ENCODE peak calls at places on chromosomes 1 and 21, in seven cellular contexts. U is A549, Q is ovary, X is esophagus muscularis mucosa, L is transverse colon, T is stomach, Z is H1. S is an unnamed sample.

GRCh38 chr1:240491156-240491555 is 120.8 kb downstream of the GREM2 start:
- DNase-seq in U (no peak), Q (no peak), X (no peak), L (no peak), T (no peak), Z (no peak), S (no peak)

GRCh38 chr1:95384570-95384969 is 150.6 kb downstream of the RWDD3 start:
- DNase-seq in U (no peak), Q (no peak), X (no peak), L (no peak), T (no peak), Z (peak; percentile 38), S (no peak)

GRCh38 chr1:58041621-58042020 is 504.9 kb downstream of the OMA1 start:
- DNase-seq in U (no peak), Q (no peak), X (no peak), L (no peak), T (no peak), Z (no peak), S (no peak)

GRCh38 chr21:46418265-46418946 is 40.3 kb upstream of the DIP2A start:
- DNase-seq in U (no peak), Q (no peak), X (no peak), L (no peak), T (no peak), Z (no peak), S (no peak)

GRCh38 chr1:176206006-176206960 is 803 bp downstream of the COP1 start:
- DNase-seq in U (peak; percentile 25), Q (peak; percentile 22), X (no peak), L (peak; percentile 62), T (peak; percentile 40), Z (no peak), S (no peak)

GRCh38 chr21:35002879-35003722 is 46.0 kb downstream of the RUNX1 start:
- DNase-seq in U (no peak), Q (no peak), X (no peak), L (no peak), T (no peak), Z (no peak), S (no peak)

GRCh38 chr1:202958544-202959275 is 598 bp upstream of the ADIPOR1 start:
- DNase-seq in U (no peak), Q (no peak), X (no peak), L (peak; percentile 35), T (no peak), Z (no peak), S (no peak)

GRCh38 chr1:152580433-152580832 is at the start of gene LCE3D:
- DNase-seq in U (no peak), Q (no peak), X (no peak), L (no peak), T (no peak), Z (no peak), S (no peak)

GRCh38 chr21:40176732-40177131 is 309.5 kb downstream of the PCP4 start:
- DNase-seq in U (no peak), Q (no peak), X (no peak), L (no peak), T (no peak), Z (no peak), S (no peak)

GRCh38 chr1:116390195-116390594 is 17.2 kb downstream of the ATP1A1 start:
- DNase-seq in U (no peak), Q (no peak), X (no peak), L (no peak), T (no peak), Z (no peak), S (no peak)

GRCh38 chr21:29245104-29245643 is 53.5 kb upstream of the BACH1 start:
- DNase-seq in U (no peak), Q (no peak), X (no peak), L (no peak), T (no peak), Z (no peak), S (no peak)

GRCh38 chr1:93842750-93843500 is 36.1 kb downstream of the DNTTIP2 start:
- DNase-seq in U (no peak), Q (no peak), X (peak; percentile 1), L (no peak), T (no peak), Z (no peak), S (no peak)

GRCh38 chr1:67618285-67619018 is 66.5 kb upstream of the GADD45A start:
- DNase-seq in U (no peak), Q (peak; percentile 85), X (peak; percentile 92), L (peak; percentile 31), T (peak; percentile 64), Z (no peak), S (peak; percentile 65)

GRCh38 chr1:199522936-199523335 is 504.6 kb upstream of the NR5A2 start:
- DNase-seq in U (no peak), Q (no peak), X (no peak), L (no peak), T (no peak), Z (no peak), S (no peak)

GRCh38 chr21:46063227-46063626 is 34.7 kb upstream of the COL6A2 start:
- DNase-seq in U (no peak), Q (peak; percentile 12), X (peak; percentile 50), L (no peak), T (no peak), Z (no peak), S (no peak)

GRCh38 chr1:39490596-39491145 is 765 bp upstream of the BMP8A start:
- DNase-seq in U (peak; percentile 11), Q (peak; percentile 40), X (no peak), L (peak; percentile 44), T (no peak), Z (no peak), S (no peak)

GRCh38 chr1:93595266-93595665 is 86.4 kb downstream of the BCAR3 start:
- DNase-seq in U (no peak), Q (no peak), X (no peak), L (no peak), T (no peak), Z (no peak), S (no peak)

GRCh38 chr1:93692451-93692861 is 10.8 kb upstream of the BCAR3 start:
- DNase-seq in U (no peak), Q (no peak), X (no peak), L (no peak), T (no peak), Z (no peak), S (no peak)

GRCh38 chr1:41664861-41665640 is 180.6 kb upstream of the EDN2 start:
- DNase-seq in U (peak; percentile 35), Q (peak; percentile 36), X (no peak), L (no peak), T (no peak), Z (peak; percentile 23), S (no peak)

GRCh38 chr1:42847111-42847580 is 733 bp downstream of the ZNF691 start:
- DNase-seq in U (no peak), Q (no peak), X (no peak), L (no peak), T (no peak), Z (no peak), S (no peak)

GRCh38 chr1:21539933-21540332 is 30.7 kb downstream of the ALPL start:
- DNase-seq in U (peak; percentile 44), Q (no peak), X (no peak), L (peak; percentile 22), T (peak; percentile 36), Z (no peak), S (no peak)

GRCh38 chr21:42543106-42543847 is 29.6 kb downstream of the SLC37A1 start:
- DNase-seq in U (no peak), Q (no peak), X (no peak), L (no peak), T (no peak), Z (no peak), S (no peak)

GRCh38 chr1:78005755-78006154 is 1.0 kb downstream of the DNAJB4 start:
- DNase-seq in U (no peak), Q (peak; percentile 48), X (no peak), L (peak; percentile 17), T (no peak), Z (no peak), S (peak; percentile 48)

GRCh38 chr1:17567582-17567981 is 28.1 kb downstream of the ARHGEF10L start:
- DNase-seq in U (no peak), Q (peak; percentile 74), X (no peak), L (no peak), T (no peak), Z (no peak), S (no peak)

GRCh38 chr1:97053275-97053674 is 331.7 kb downstream of the PTBP2 start:
- DNase-seq in U (no peak), Q (no peak), X (no peak), L (no peak), T (no peak), Z (no peak), S (no peak)
- TF ChIP-seq EP300 in U (no peak), Q (no peak), X (no peak), L (no peak), T (no peak), Z (no peak), S (no peak)

GRCh38 chr21:43778469-43779335 is 2.6 kb upstream of the CSTB start:
- DNase-seq in U (no peak), Q (no peak), X (no peak), L (no peak), T (no peak), Z (no peak), S (no peak)
- H3K4me3 ChIP-seq in U (no peak overlapping the region), Q (no peak overlapping the region), X (no peak overlapping the region), L (no peak overlapping the region), T (no peak overlapping the region), Z (no peak overlapping the region), S (no peak overlapping the region)

GRCh38 chr1:60622486-60622885 is 459.9 kb upstream of the NFIA start:
- DNase-seq in U (no peak), Q (no peak), X (no peak), L (no peak), T (no peak), Z (no peak), S (no peak)
- TF ChIP-seq EP300 in U (no peak), Q (no peak), X (no peak), L (no peak), T (no peak), Z (no peak), S (no peak)

GRCh38 chr1:87814573-87814972 is 485.9 kb downstream of the LMO4 start:
- DNase-seq in U (no peak), Q (no peak), X (no peak), L (no peak), T (no peak), Z (no peak), S (no peak)
- H3K4me3 ChIP-seq in U (no peak overlapping the region), Q (no peak overlapping the region), X (no peak overlapping the region), L (no peak overlapping the region), T (no peak overlapping the region), Z (no peak overlapping the region), S (no peak overlapping the region)

GRCh38 chr1:228339059-228339704 is 67.5 kb downstream of the TRIM11 start:
- DNase-seq in U (no peak), Q (peak; percentile 5), X (no peak), L (peak; percentile 3), T (no peak), Z (no peak), S (no peak)

GRCh38 chr1:228339766-228340685 is 66.6 kb downstream of the TRIM11 start:
- DNase-seq in U (no peak), Q (peak; percentile 10), X (no peak), L (peak; percentile 5), T (no peak), Z (no peak), S (no peak)

GRCh38 chr1:228341450-228341813 is 65.2 kb downstream of the TRIM11 start:
- DNase-seq in U (no peak), Q (peak; percentile 16), X (no peak), L (no peak), T (no peak), Z (no peak), S (no peak)

GRCh38 chr1:228341814-228342626 is 64.6 kb downstream of the TRIM11 start:
- DNase-seq in U (no peak), Q (peak; percentile 11), X (no peak), L (peak; percentile 5), T (no peak), Z (no peak), S (no peak)

GRCh38 chr1:228340686-228341449 is 65.8 kb downstream of the TRIM11 start:
- DNase-seq in U (no peak), Q (peak; percentile 25), X (no peak), L (peak; percentile 9), T (no peak), Z (peak; percentile 23), S (no peak)
- TF ChIP-seq EP300 in U (no peak), Q (no peak), X (no peak), L (no peak), T (no peak), Z (no peak), S (no peak)

S was measured in tibial nerve.